ENCODE peak calls at places on chromosomes 6 and 20, in five cellular contexts. P is lower lobe of right lung, K is tibial nerve, L is fibroblast of lung, D is esophagus squamous epithelium. I is an unnamed sample. For H3K4me1, the result is how much of the 10 kb centered on the place peaks cover.

GRCh38 chr20:51812861-51813260 is 10.5 kb upstream of the SALL4 start:
- DNase-seq in P (no peak), K (no peak), L (no peak), D (no peak), I (no peak)

GRCh38 chr6:113047148-113047547 is 700.0 kb downstream of the RFPL4B start:
- DNase-seq in P (no peak), K (no peak), L (peak), D (no peak), I (no peak)

GRCh38 chr20:24208652-24209051 is 220.1 kb upstream of the GGTLC1 start:
- DNase-seq in P (no peak), K (no peak), L (no peak), D (no peak), I (no peak)

GRCh38 chr6:75167426-75167825 is 38.4 kb downstream of the COL12A1 start:
- DNase-seq in P (no peak), K (no peak), L (no peak), D (no peak), I (no peak)

GRCh38 chr6:79605968-79606764 is 25.0 kb upstream of the SH3BGRL2 start:
- DNase-seq in P (no peak), K (no peak), L (peak), D (no peak), I (no peak)

GRCh38 chr6:131761061-131761761 is 46.6 kb upstream of the ENPP1 start:
- DNase-seq in P (no peak), K (no peak), L (peak), D (no peak), I (no peak)

GRCh38 chr20:53202781-53203180 is 230.6 kb downstream of the TSHZ2 start:
- DNase-seq in P (no peak), K (no peak), L (peak), D (no peak), I (no peak)

GRCh38 chr6:3874069-3874468 is 24.9 kb downstream of the FAM50B start:
- DNase-seq in P (no peak), K (no peak), L (no peak), D (no peak), I (no peak)

GRCh38 chr6:47655719-47656595 is 42.4 kb upstream of the ADGRF4 start:
- DNase-seq in P (no peak), K (no peak), L (peak), D (no peak), I (no peak)

GRCh38 chr6:140485740-140486467 is 1111.5 kb upstream of the CITED2 start:
- DNase-seq in P (peak), K (no peak), L (peak), D (no peak), I (no peak)

GRCh38 chr6:130587778-130588520 is 222.1 kb downstream of the TMEM200A start:
- DNase-seq in P (no peak), K (no peak), L (peak), D (no peak), I (no peak)

GRCh38 chr6:100088009-100088408 is 94.0 kb upstream of the MCHR2 start:
- DNase-seq in P (no peak), K (no peak), L (peak), D (no peak), I (no peak)

GRCh38 chr6:114435985-114436384 is 93.2 kb upstream of the HS3ST5 start:
- DNase-seq in P (no peak), K (no peak), L (no peak), D (no peak), I (no peak)

GRCh38 chr20:51687071-51687470 is 81.1 kb downstream of the ATP9A start:
- DNase-seq in P (no peak), K (no peak), L (peak), D (no peak), I (no peak)

GRCh38 chr6:32105433-32105832 is 3.7 kb downstream of the TNXB start:
- DNase-seq in P (no peak), K (no peak), L (no peak), D (no peak), I (no peak)

GRCh38 chr20:32535953-32536823 is 48.9 kb downstream of the NOL4L start:
- DNase-seq in P (peak), K (no peak), L (no peak), D (peak), I (peak)

GRCh38 chr6:41255638-41256246 is 27.6 kb downstream of the TREML4 start:
- DNase-seq in P (no peak), K (no peak), L (no peak), D (no peak), I (no peak)

GRCh38 chr20:10769700-10770099 is 95.9 kb upstream of the JAG1 start:
- DNase-seq in P (no peak), K (no peak), L (peak), D (no peak), I (no peak)

GRCh38 chr20:57061058-57061900 is 205.2 kb downstream of the BMP7 start:
- DNase-seq in P (no peak), K (no peak), L (no peak), D (no peak), I (no peak)

GRCh38 chr6:165676435-165677068 is 13.5 kb upstream of the PDE10A start:
- DNase-seq in P (no peak), K (no peak), L (peak), D (no peak), I (no peak)

GRCh38 chr20:5841492-5841891 is 91.3 kb downstream of the SHLD1 start:
- DNase-seq in P (no peak), K (no peak), L (no peak), D (no peak), I (no peak)

GRCh38 chr6:53209681-53210080 is 61.0 kb upstream of the GCM1 start:
- DNase-seq in P (no peak), K (no peak), L (no peak), D (no peak), I (no peak)

GRCh38 chr20:40945754-40946451 is 82.7 kb upstream of the TOP1 start:
- DNase-seq in P (no peak), K (peak), L (peak), D (no peak), I (no peak)

GRCh38 chr20:46530640-46531039 is 17.3 kb upstream of the ZNF334 start:
- DNase-seq in P (no peak), K (no peak), L (no peak), D (no peak), I (no peak)

GRCh38 chr20:51966296-51966971 is 164.1 kb upstream of the SALL4 start:
- DNase-seq in P (no peak), K (peak), L (peak), D (no peak), I (no peak)

GRCh38 chr6:55925292-55925691 is 49.9 kb upstream of the BMP5 start:
- DNase-seq in P (no peak), K (no peak), L (peak), D (no peak), I (no peak)

GRCh38 chr6:29602564-29603361 is 17.8 kb downstream of the OR2H2 start:
- DNase-seq in P (no peak), K (no peak), L (peak), D (no peak), I (no peak)

GRCh38 chr6:114024746-114025145 is 53.8 kb upstream of the HDAC2 start:
- DNase-seq in P (no peak), K (no peak), L (no peak), D (no peak), I (no peak)

GRCh38 chr6:108988765-108989164 is 105.9 kb downstream of the SESN1 start:
- DNase-seq in P (no peak), K (no peak), L (no peak), D (no peak), I (no peak)

GRCh38 chr6:15608406-15608805 is 54.4 kb downstream of the DTNBP1 start:
- DNase-seq in P (no peak), K (no peak), L (peak), D (no peak), I (no peak)

GRCh38 chr20:53539516-53539915 is 54.1 kb downstream of the ZNF217 start:
- DNase-seq in P (no peak), K (no peak), L (peak), D (no peak), I (no peak)

DNA sequence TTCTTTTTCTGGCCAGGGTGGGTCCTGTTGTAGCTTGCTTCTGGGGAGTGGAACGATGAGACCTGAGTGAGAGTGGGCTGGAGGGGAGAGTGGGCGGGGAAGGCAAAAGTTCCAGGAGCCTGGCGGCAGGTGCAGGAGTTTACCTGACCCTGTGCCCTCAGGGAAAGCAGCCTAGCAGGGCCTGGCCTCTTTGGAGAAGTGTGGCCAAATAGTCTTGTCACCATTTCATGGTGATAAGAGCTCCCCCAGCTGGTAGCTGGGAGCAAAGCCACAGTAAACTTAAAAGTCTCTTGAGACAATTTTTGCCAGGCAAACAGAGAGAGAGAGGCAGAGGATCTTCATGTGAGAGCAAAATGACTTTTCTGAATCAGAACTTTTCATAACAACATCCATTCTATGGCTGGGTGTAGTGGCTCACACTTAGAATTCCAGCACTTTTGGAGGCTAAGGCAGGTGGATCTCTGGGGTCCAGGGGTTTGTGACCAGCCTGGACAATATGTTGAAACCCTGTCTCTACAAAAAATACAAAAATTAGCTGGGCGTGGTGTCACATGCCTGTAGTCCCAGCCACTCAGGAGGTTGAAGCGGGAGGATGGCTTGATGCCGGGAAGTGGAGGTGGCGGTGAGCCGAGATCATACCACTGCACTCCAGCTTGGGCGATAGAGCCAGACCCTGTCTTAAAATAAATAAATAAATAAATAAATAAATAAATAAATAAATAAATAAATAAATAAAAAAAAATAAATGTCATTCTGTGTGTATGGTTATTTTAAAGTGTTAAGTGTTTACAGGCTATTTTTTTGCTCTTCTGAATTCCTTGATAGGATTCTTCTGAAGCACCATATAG is 161.8 kb upstream of the SCGN start:
- DNase-seq in P (peak), K (peak), L (peak), D (no peak), I (peak)
- H3K4me3 ChIP-seq in P (no peak), K (no peak), L (no peak), D (no peak), I (no peak)

DNA sequence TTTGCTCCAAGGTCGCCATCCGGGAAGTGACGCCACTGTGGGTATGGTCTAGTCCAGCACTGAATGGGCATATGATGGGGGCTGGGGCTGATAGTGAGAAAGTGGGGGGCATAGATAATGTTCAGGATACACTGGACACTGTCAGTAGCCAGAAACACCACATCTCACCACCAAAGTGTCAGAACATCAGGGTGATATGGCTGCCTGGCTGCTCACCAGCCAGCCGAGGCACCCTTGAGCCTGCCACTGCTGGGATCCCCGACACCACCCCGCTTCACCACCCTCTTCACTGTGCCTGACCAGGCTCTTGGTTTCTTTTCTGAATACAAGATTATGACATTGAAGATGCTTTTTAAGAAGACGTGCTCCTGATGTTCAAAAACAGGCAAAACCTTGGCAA is 46.9 kb downstream of the SIRPA start:
- DNase-seq in P (no peak), K (no peak), L (no peak), D (no peak), I (no peak)
- H3K27ac ChIP-seq in P (no peak), K (no peak), L (no peak), D (no peak), I (no peak)

GRCh38 chr6:123589317-123589716 is 47.4 kb downstream of the TRDN start:
- DNase-seq in P (no peak), K (no peak), L (no peak), D (no peak), I (no peak)

GRCh38 chr6:123589973-123590372 is 46.8 kb downstream of the TRDN start:
- DNase-seq in P (no peak), K (no peak), L (no peak), D (no peak), I (no peak)

GRCh38 chr6:123588546-123588895 is 48.2 kb downstream of the TRDN start:
- DNase-seq in P (no peak), K (no peak), L (no peak), D (no peak), I (no peak)

GRCh38 chr6:123594776-123595175 is 42.0 kb downstream of the TRDN start:
- DNase-seq in P (no peak), K (no peak), L (no peak), D (no peak), I (no peak)

GRCh38 chr6:123592426-123592825 is 44.3 kb downstream of the TRDN start:
- DNase-seq in P (no peak), K (no peak), L (no peak), D (no peak), I (no peak)
- H3K4me1 ChIP-seq in P (under half), K (under half), L (under half), D (under half), I (under half)

DNA sequence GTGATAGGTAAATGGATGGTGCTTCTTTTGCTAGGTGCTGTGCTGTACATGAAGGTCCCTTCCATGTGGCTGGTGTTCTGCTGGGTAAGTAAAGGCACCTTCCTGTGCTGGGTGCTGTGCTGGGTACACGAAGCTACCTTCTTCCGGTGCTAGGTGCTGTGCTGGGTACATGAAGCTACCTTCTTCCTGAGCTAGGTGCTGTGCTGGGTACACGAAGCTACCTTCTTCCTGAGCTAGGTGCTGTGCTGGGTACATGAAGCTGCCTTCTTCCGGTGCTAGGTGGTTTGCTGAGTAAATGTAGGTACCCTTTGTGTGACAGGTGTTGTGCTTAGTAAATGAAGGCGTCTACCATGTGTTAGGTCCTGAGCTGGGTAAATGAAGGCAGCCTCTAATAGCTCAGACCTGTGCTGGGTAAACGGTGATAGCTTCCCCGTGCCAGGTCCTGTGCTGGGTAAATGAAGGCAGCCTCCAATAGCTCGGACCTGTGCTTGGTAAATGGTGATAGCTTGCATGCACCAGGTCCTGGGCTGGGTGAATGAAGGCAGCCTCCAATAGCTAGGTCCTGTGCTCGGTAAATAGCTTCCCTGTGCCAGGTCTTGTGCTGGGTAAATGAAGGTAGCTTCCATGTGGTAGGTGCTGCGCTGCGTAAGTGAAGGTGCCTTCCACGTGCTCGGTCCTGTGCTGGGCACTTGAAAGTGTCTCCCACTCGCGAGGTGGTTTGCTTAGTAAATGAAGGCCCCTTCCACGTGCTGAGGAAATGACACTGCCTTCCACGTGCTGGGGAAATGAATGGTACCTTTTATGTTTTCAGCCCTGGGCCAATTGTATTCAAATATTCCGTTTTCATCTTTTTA is 115.5 kb downstream of the ERMARD start:
- DNase-seq in P (no peak), K (no peak), L (no peak), D (no peak), I (no peak)
- H3K4me3 ChIP-seq in P (no peak), K (no peak), L (no peak), D (no peak), I (no peak)

GRCh38 chr6:142500265-142500786 is 198.5 kb downstream of the ADGRG6 start:
- DNase-seq in P (no peak), K (no peak), L (peak), D (no peak), I (no peak)
- H3K27ac ChIP-seq in P (no peak), K (no peak), L (no peak), D (no peak), I (no peak)

DNA sequence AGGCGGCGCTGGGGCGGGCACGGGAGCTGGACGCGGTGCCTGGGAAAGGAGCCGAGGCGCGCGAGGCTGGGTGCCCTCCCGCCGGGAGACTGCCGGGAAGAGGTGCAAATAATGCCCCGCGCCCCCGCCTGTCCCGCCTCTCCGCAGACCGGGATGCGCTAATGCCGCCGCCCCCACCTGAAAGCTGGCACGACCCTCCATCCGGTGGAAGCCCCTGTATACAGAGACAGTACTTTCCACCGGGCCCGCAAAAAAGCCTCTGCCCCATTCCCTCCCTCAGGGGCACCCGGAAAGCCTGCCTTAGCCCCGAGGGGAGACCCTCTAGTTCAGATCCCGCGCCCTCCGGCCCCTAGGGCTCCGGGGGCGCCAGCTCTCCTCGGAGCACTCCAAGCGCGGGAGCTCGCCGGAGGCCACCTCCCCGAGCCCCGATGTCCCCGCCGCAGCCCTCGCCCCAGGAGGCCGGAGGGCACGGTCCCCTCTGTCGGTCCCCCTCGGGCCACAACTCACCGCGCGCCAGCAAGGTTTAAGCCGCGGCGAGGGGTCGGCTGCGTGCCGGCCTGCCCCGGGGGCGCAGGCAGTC is 1.2 kb downstream of the GRM4 start:
- DNase-seq in P (peak), K (no peak), L (no peak), D (no peak), I (no peak)
- H3K4me1 ChIP-seq in P (under half), K (under half), L (under half), D (under half), I (under half)

GRCh38 chr6:84204011-84204410 is 23.4 kb downstream of the CEP162 start:
- DNase-seq in P (no peak), K (no peak), L (no peak), D (no peak), I (no peak)
- H3K4me3 ChIP-seq in P (no peak), K (no peak), L (no peak), D (no peak), I (no peak)

GRCh38 chr6:48691420-48691819 is 580.4 kb upstream of the PTCHD4 start:
- DNase-seq in P (no peak), K (no peak), L (no peak), D (no peak), I (no peak)
- H3K27ac ChIP-seq in P (no peak), K (no peak), L (no peak), D (no peak), I (no peak)

GRCh38 chr6:106751501-106752252 is 122.3 kb downstream of the QRSL1 start:
- DNase-seq in P (no peak), K (no peak), L (peak), D (no peak), I (no peak)
- H3K4me1 ChIP-seq in P (under half), K (under half), L (under half), D (under half), I (under half)

GRCh38 chr6:139131736-139132285 is 3.1 kb upstream of the HECA start:
- DNase-seq in P (no peak), K (no peak), L (no peak), D (no peak), I (no peak)
- H3K4me3 ChIP-seq in P (no peak), K (no peak), L (no peak), D (no peak), I (peak)